ENCODE peak calls at places on chromosomes 3 and 15, in eight cellular contexts. M, R, G, A, Q, I, N and O are unnamed samples. For H3K9me3, the result is how much of the 10 kb centered on the place peaks cover.

GRCh38 chr15:93236924-93237323 is 147.9 kb upstream of the RGMA start:
- DNase-seq in Q (no peak), M (no peak), R (no peak), I (no peak), G (no peak), A (no peak), N (no peak), O (no peak)

GRCh38 chr3:111691293-111691909 is 96.3 kb upstream of the ZBED2 start:
- DNase-seq in M (no peak), A (no peak), I (no peak), N (no peak), R (no peak), G (peak), Q (no peak), O (no peak)

GRCh38 chr15:51493892-51494291 is 128.7 kb downstream of the DMXL2 start:
- DNase-seq in M (no peak), A (no peak), I (no peak), Q (no peak), R (no peak), G (peak), N (no peak), O (no peak)

GRCh38 chr15:44368367-44368766 is 59.1 kb upstream of the CTDSPL2 start:
- DNase-seq in N (no peak), Q (no peak), I (no peak), R (no peak), G (no peak), A (no peak), M (no peak), O (no peak)

GRCh38 chr15:69346112-69346511 is 47.4 kb downstream of the PAQR5 start:
- DNase-seq in N (no peak), R (no peak), G (peak), M (no peak), I (no peak), A (no peak), Q (no peak), O (no peak)

GRCh38 chr3:30933478-30934207 is 39.2 kb upstream of the GADL1 start:
- DNase-seq in Q (no peak), I (no peak), M (no peak), G (no peak), A (no peak), R (no peak), N (no peak), O (no peak)

GRCh38 chr15:74906193-74906449 is 530 bp downstream of the FAM219B start:
- DNase-seq in Q (no peak), R (no peak), M (peak), N (no peak), G (no peak), I (no peak), A (peak), O (no peak)

GRCh38 chr3:157459706-157460105 is 23.1 kb downstream of the PTX3 start:
- DNase-seq in R (no peak), I (no peak), A (no peak), N (no peak), M (no peak), G (no peak), Q (no peak), O (no peak)

GRCh38 chr3:39937315-39937714 is 127.9 kb downstream of the MYRIP start:
- DNase-seq in A (no peak), Q (no peak), N (no peak), G (no peak), I (no peak), M (no peak), R (no peak), O (no peak)

GRCh38 chr3:23404241-23404640 is 201.1 kb downstream of the UBE2E2 start:
- DNase-seq in N (no peak), Q (no peak), G (no peak), A (no peak), R (no peak), I (no peak), M (no peak), O (no peak)

GRCh38 chr3:133330043-133330442 is 69.8 kb upstream of the BFSP2 start:
- DNase-seq in Q (no peak), I (no peak), M (no peak), N (no peak), G (no peak), A (no peak), R (no peak), O (no peak)

GRCh38 chr3:98531622-98532274 is at the start of gene GPR15:
- DNase-seq in M (no peak), N (no peak), R (no peak), Q (no peak), A (no peak), G (no peak), I (no peak), O (no peak)

GRCh38 chr15:70160267-70160666 is 62.5 kb upstream of the TLE3 start:
- DNase-seq in M (no peak), A (no peak), R (no peak), Q (no peak), I (no peak), N (peak), G (no peak), O (no peak)

GRCh38 chr15:39336926-39337325 is 244.0 kb upstream of the THBS1 start:
- DNase-seq in N (no peak), R (no peak), I (no peak), M (no peak), G (no peak), Q (no peak), A (no peak), O (no peak)

GRCh38 chr3:47606171-47606570 is 27.5 kb upstream of the CSPG5 start:
- DNase-seq in A (no peak), G (no peak), R (no peak), I (no peak), N (no peak), Q (no peak), M (no peak), O (no peak)

GRCh38 chr3:101791778-101792177 is 12.8 kb downstream of the NXPE3 start:
- DNase-seq in M (no peak), I (no peak), A (no peak), N (no peak), Q (no peak), R (no peak), G (no peak), O (no peak)
- H3K9me3 ChIP-seq in M (under half), I (under half), A (under half), N (under half), Q (under half), R (under half), G (under half), O (under half)

GRCh38 chr3:173589116-173589515 is 191.6 kb downstream of the NLGN1 start:
- DNase-seq in N (no peak), M (no peak), I (no peak), A (no peak), G (no peak), Q (no peak), R (no peak), O (no peak)
- H3K9me3 ChIP-seq in N (under half), M (under half), I (under half), A (under half), G (under half), Q (under half), R (under half), O (under half)

DNA sequence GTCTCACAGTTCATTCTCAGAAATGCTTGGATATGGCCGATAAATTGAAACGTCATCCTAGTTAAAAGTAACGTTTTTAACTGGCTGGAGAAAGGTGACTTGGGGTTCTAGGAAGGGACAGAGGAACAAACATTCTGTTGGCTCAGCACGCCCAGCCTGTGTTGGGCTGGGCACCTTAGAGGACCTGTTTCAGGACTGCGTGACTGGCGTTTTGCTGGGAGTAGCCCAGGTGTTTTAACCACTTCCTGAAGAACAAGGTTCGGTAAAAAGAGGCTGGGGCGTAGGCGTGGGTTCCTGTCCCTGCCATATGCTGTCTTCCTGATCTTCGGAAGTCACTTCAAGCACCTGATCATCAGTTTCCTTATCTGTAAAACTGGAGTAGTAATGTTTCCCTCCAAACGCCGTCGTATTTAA is 1.1 kb upstream of the TLNRD1 start:
- DNase-seq in N (no peak), A (peak), M (no peak), Q (no peak), R (no peak), I (peak), G (no peak), O (peak)
- H3K9me3 ChIP-seq in N (under half), A (under half), M (under half), Q (under half), R (under half), I (under half), G (under half), O (under half)

GRCh38 chr15:99631256-99631655 is 65.5 kb downstream of the MEF2A start:
- DNase-seq in G (no peak), Q (no peak), I (no peak), N (no peak), R (no peak), A (peak), M (no peak), O (no peak)

GRCh38 chr15:99633655-99634054 is 67.9 kb downstream of the MEF2A start:
- DNase-seq in Q (no peak), M (no peak), N (no peak), G (no peak), R (no peak), I (no peak), A (no peak), O (no peak)

GRCh38 chr15:99628374-99629001 is 62.7 kb downstream of the MEF2A start:
- DNase-seq in I (no peak), N (no peak), Q (no peak), R (no peak), G (no peak), A (no peak), M (no peak), O (no peak)

GRCh38 chr15:99632521-99632920 is 66.7 kb downstream of the MEF2A start:
- DNase-seq in A (no peak), R (no peak), G (no peak), M (no peak), N (no peak), I (no peak), Q (no peak), O (no peak)

GRCh38 chr15:99630607-99631131 is 64.9 kb downstream of the MEF2A start:
- DNase-seq in G (no peak), A (no peak), I (no peak), Q (no peak), M (no peak), N (no peak), R (no peak), O (no peak)
- H3K9me3 ChIP-seq in G (under half), A (under half), I (under half), Q (under half), M (under half), N (under half), R (under half), O (under half)

GRCh38 chr3:1179116-1179515 is 86.3 kb downstream of the CNTN6 start:
- DNase-seq in Q (no peak), R (no peak), N (no peak), M (no peak), I (no peak), A (no peak), G (no peak), O (no peak)
- H3K9me3 ChIP-seq in Q (under half), R (under half), N (under half), M (under half), I (under half), A (under half), G (under half), O (under half)

GRCh38 chr3:35043040-35043439 is 596.3 kb upstream of the ARPP21 start:
- DNase-seq in M (no peak), R (no peak), G (no peak), A (no peak), N (no peak), Q (no peak), I (no peak), O (no peak)

GRCh38 chr3:35045106-35045505 is 594.2 kb upstream of the ARPP21 start:
- DNase-seq in I (no peak), A (no peak), Q (no peak), G (no peak), R (no peak), M (no peak), N (no peak), O (no peak)

GRCh38 chr3:35042210-35042960 is 596.9 kb upstream of the ARPP21 start:
- DNase-seq in I (no peak), Q (no peak), A (no peak), G (no peak), R (no peak), M (no peak), N (no peak), O (no peak)

GRCh38 chr3:35044185-35044584 is 595.1 kb upstream of the ARPP21 start:
- DNase-seq in Q (no peak), N (no peak), A (no peak), G (no peak), R (no peak), I (no peak), M (no peak), O (no peak)
- H3K9me3 ChIP-seq in Q (under half), N (under half), A (under half), G (under half), R (under half), I (under half), M (under half), O (under half)

GRCh38 chr15:81858586-81858985 is 187.2 kb downstream of the MEX3B start:
- DNase-seq in A (no peak), G (no peak), I (no peak), Q (peak), R (no peak), N (no peak), M (no peak), O (no peak)

GRCh38 chr15:81859737-81860516 is 185.9 kb downstream of the MEX3B start:
- DNase-seq in N (no peak), A (no peak), I (no peak), G (no peak), M (no peak), R (peak), Q (peak), O (no peak)

GRCh38 chr15:81853349-81853748 is 192.5 kb downstream of the MEX3B start:
- DNase-seq in A (no peak), R (no peak), I (no peak), Q (peak), N (no peak), G (no peak), M (no peak), O (no peak)

GRCh38 chr15:81858136-81858535 is 187.7 kb downstream of the MEX3B start:
- DNase-seq in Q (peak), N (no peak), I (no peak), G (no peak), R (no peak), A (no peak), M (no peak), O (no peak)

GRCh38 chr15:81856627-81857026 is 189.2 kb downstream of the MEX3B start:
- DNase-seq in A (no peak), I (no peak), M (no peak), Q (peak), G (no peak), R (no peak), N (no peak), O (no peak)
- H3K9me3 ChIP-seq in A (under half), I (under half), M (under half), Q (under half), G (under half), R (under half), N (under half), O (under half)

GRCh38 chr3:1532935-1533606 is 440.2 kb downstream of the CNTN6 start:
- DNase-seq in Q (no peak), A (no peak), I (no peak), N (no peak), G (no peak), M (no peak), R (no peak), O (no peak)

GRCh38 chr3:1531981-1532380 is 439.2 kb downstream of the CNTN6 start:
- DNase-seq in R (no peak), Q (no peak), I (no peak), G (no peak), M (no peak), A (no peak), N (no peak), O (no peak)

GRCh38 chr3:1533763-1534162 is 440.9 kb downstream of the CNTN6 start:
- DNase-seq in Q (no peak), G (no peak), A (no peak), R (no peak), M (no peak), I (no peak), N (no peak), O (no peak)

GRCh38 chr3:1534252-1534651 is 441.4 kb downstream of the CNTN6 start:
- DNase-seq in G (no peak), M (no peak), A (no peak), N (no peak), Q (no peak), I (no peak), R (no peak), O (no peak)

GRCh38 chr3:1535361-1535760 is 442.5 kb downstream of the CNTN6 start:
- DNase-seq in Q (no peak), A (no peak), G (no peak), I (no peak), R (no peak), M (no peak), N (no peak), O (no peak)
- H3K9me3 ChIP-seq in Q (under half), A (under half), G (under half), I (under half), R (under half), M (under half), N (under half), O (under half)

GRCh38 chr3:197613187-197613586 is 57.4 kb upstream of the BDH1 start:
- DNase-seq in M (no peak), R (no peak), A (no peak), I (no peak), N (no peak), G (no peak), Q (no peak), O (peak)
- H3K9me3 ChIP-seq in M (under half), R (under half), A (under half), I (under half), N (under half), G (under half), Q (under half), O (under half)

GRCh38 chr3:19652336-19652735 is 281.7 kb downstream of the EFHB start:
- DNase-seq in N (no peak), Q (no peak), M (no peak), A (no peak), G (no peak), I (no peak), R (no peak), O (no peak)
- H3K9me3 ChIP-seq in N (under half), Q (under half), M (under half), A (under half), G (under half), I (under half), R (under half), O (under half)